ENCODE peak calls at places on chromosome 18, in ten cellular contexts. U is A673, E is tibial nerve, F is neural progenitor cell, O is upper lobe of right lung, B is aorta, V is HCT116, R is thoracic aorta, Z is sigmoid colon, P is IMR-90. L is an unnamed sample. For H3K4me1, the result is how much of the 10 kb centered on the place peaks cover.

GRCh38 chr18:48142994-48143393 is 212.5 kb upstream of the SMAD2 start:
- DNase-seq in P (no peak), F (no peak), Z (peak), V (no peak), E (no peak), R (no peak), B (no peak), O (no peak), U (no peak), L (no peak)

GRCh38 chr18:32974421-32975165 is 201.8 kb upstream of the KLHL14 start:
- DNase-seq in F (no peak), Z (no peak), B (no peak), P (no peak), U (no peak), V (no peak), O (no peak), R (no peak), E (no peak), L (no peak)

GRCh38 chr18:61545281-61546245 is 212.3 kb downstream of the CDH20 start:
- DNase-seq in V (no peak), E (no peak), U (no peak), F (no peak), R (no peak), Z (no peak), P (no peak), O (no peak), B (no peak), L (no peak)

GRCh38 chr18:26621161-26622026 is 73.0 kb upstream of the KCTD1 start:
- DNase-seq in F (peak), E (no peak), O (peak), Z (no peak), R (no peak), V (peak), P (no peak), B (no peak), U (peak), L (no peak)

GRCh38 chr18:63819780-63820179 is 44.6 kb downstream of the SERPINB7 start:
- DNase-seq in O (no peak), Z (no peak), P (no peak), B (no peak), U (no peak), V (no peak), R (no peak), F (no peak), E (no peak), L (no peak)

GRCh38 chr18:9683418-9684396 is 24.4 kb upstream of the RAB31 start:
- DNase-seq in V (peak), F (no peak), E (peak), B (peak), R (no peak), O (no peak), U (peak), Z (no peak), P (peak), L (peak)

GRCh38 chr18:79576686-79577351 is 102.8 kb upstream of the CTDP1 start:
- DNase-seq in E (no peak), U (no peak), O (peak), R (no peak), B (peak), P (peak), V (no peak), F (no peak), Z (peak), L (peak)

GRCh38 chr18:32321826-32322225 is 132.0 kb downstream of the MEP1B start:
- DNase-seq in Z (no peak), F (no peak), B (no peak), R (no peak), P (no peak), E (no peak), U (no peak), V (no peak), O (no peak), L (no peak)

GRCh38 chr18:24657461-24657860 is 197.0 kb downstream of the HRH4 start:
- DNase-seq in P (no peak), O (no peak), B (no peak), U (no peak), V (no peak), F (no peak), Z (no peak), R (no peak), E (no peak), L (no peak)

GRCh38 chr18:52288403-52289004 is 51.5 kb upstream of the DCC start:
- DNase-seq in P (no peak), R (no peak), O (peak), B (no peak), E (no peak), U (peak), Z (no peak), V (no peak), F (peak), L (no peak)

GRCh38 chr18:11607897-11608296 is 1.5 kb upstream of the SLC35G4 start:
- DNase-seq in U (no peak), E (no peak), V (no peak), B (no peak), F (peak), Z (no peak), P (no peak), O (no peak), R (no peak), L (no peak)

GRCh38 chr18:35050004-35050623 is 8.9 kb downstream of the MAPRE2 start:
- DNase-seq in P (no peak), Z (no peak), R (no peak), F (no peak), U (no peak), B (no peak), O (no peak), V (no peak), E (no peak), L (no peak)

GRCh38 chr18:74281011-74281638 is 10.6 kb downstream of the CYB5A start:
- DNase-seq in O (no peak), B (no peak), P (no peak), Z (no peak), E (no peak), V (no peak), U (no peak), F (peak), R (no peak), L (no peak)
- H3K4me1 ChIP-seq in O (half or more), B (under half), P (under half), Z (under half), E (under half), V (under half), U (under half), F (under half), R (under half), L (under half)

DNA sequence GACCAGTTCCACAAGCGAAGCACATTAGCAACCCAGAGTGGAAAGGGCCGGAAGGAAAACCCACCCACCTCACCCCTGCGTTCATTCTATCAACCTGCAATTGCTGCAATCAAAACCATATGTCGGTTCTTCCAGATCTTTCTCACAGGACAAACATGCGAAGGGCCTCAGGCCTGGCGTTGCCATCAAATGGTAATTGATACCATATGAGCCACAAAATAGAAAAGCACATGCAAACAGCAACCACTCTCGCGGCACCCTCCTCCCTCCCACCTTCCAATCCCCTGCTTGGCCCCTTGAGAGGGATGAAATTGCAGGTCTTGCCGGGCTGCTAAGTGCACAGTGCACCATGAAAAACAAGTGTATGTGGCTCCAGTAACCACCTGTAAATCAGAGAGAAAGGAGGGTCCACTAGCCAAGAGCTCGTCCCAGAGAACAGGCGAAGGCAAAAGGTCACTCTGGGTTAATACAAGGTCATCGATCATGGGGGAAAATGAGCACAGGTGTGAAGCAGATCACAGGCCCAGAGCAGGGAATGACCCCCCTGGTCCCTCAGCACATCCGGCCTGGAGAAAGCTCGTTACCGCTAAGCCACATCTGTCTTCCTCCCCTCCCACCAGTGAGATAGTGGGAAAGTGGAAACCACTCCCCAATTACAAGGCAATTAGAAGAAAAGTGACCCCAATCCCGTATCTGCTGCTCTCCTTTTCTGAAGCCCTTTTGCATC is 287.4 kb downstream of the TCF4 start:
- DNase-seq in F (no peak), O (no peak), V (no peak), U (peak), B (no peak), Z (no peak), P (peak), E (no peak), R (no peak), L (peak)
- H3K4me1 ChIP-seq in F (under half), O (under half), V (under half), U (under half), B (under half), Z (under half), P (under half), E (under half), R (under half), L (under half)

GRCh38 chr18:36481935-36482334 is 184.4 kb downstream of the FHOD3 start:
- DNase-seq in Z (no peak), V (no peak), U (no peak), E (no peak), R (no peak), P (no peak), F (peak), O (no peak), B (no peak), L (no peak)

GRCh38 chr18:36481201-36481657 is 183.7 kb downstream of the FHOD3 start:
- DNase-seq in U (no peak), O (no peak), R (no peak), B (no peak), F (peak), P (no peak), V (no peak), Z (no peak), E (no peak), L (no peak)

GRCh38 chr18:36476433-36476832 is 178.9 kb downstream of the FHOD3 start:
- DNase-seq in P (no peak), O (no peak), V (no peak), R (no peak), F (no peak), E (no peak), U (no peak), B (no peak), Z (no peak), L (no peak)

DNA sequence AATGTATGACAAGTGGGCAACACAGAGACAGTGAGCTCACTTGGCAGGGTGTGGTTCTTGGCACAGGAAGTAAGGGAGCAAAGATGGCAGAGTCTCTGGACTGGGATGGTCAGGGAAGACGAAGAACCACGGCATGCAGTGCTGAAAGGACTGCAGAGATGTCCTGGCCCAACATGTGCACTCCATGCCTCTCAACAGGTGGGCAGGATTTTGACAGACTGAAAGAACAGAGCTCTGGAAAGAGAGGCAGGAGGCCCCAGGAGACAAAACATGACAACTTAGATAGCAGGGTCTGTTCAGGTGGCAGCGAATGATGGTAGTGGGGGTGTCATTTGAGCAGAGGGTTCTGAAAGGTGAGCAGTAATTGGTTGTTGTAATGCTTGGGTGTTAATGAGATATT is 180.3 kb downstream of the FHOD3 start:
- DNase-seq in E (no peak), Z (no peak), R (no peak), F (no peak), B (no peak), P (no peak), V (no peak), O (no peak), U (no peak), L (no peak)
- H3K4me1 ChIP-seq in E (under half), Z (under half), R (under half), F (half or more), B (under half), P (under half), V (under half), O (under half), U (under half), L (under half)

GRCh38 chr18:23260932-23261590 is 125.8 kb downstream of the CABLES1 start:
- DNase-seq in B (no peak), E (no peak), O (no peak), Z (no peak), V (no peak), F (no peak), R (no peak), P (no peak), U (no peak), L (no peak)
- H3K4me1 ChIP-seq in B (under half), E (under half), O (under half), Z (under half), V (under half), F (under half), R (under half), P (under half), U (under half), L (under half)

GRCh38 chr18:49227456-49227855 is 233.0 kb downstream of the DYM start:
- DNase-seq in R (no peak), E (no peak), U (no peak), V (no peak), Z (no peak), P (no peak), O (no peak), F (no peak), B (no peak), L (no peak)
- H3K4me1 ChIP-seq in R (under half), E (under half), U (half or more), V (under half), Z (under half), P (under half), O (under half), F (under half), B (under half), L (under half)

DNA sequence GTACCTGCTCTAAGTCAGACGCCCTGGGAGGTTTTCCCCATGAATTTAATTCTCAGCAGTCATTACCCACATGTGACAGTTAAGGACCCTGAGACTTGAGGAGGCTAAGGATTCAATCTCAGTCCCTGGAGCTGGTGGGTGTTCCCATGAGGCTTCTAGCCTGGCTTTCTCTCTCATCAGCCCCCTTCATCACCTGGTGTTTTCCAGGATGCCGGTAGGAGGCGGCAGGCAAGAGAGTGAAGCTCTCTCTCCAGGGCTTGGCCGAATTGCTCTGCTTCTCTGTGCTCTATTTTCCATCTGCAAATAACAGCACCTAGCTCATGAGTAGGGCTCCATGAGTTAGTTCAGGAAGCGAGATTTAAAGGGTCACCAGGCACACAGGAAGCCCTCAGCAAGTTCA is 241.9 kb downstream of the PTPRM start:
- DNase-seq in R (no peak), V (no peak), E (no peak), O (no peak), B (no peak), Z (no peak), U (no peak), P (no peak), F (no peak), L (no peak)
- H3K4me1 ChIP-seq in R (under half), V (under half), E (under half), O (under half), B (under half), Z (under half), U (under half), P (under half), F (under half), L (under half)

GRCh38 chr18:3154214-3154613 is 65.6 kb downstream of the MYOM1 start:
- DNase-seq in F (no peak), U (no peak), O (no peak), V (no peak), Z (no peak), B (no peak), E (no peak), P (no peak), R (no peak), L (no peak)
- H3K4me1 ChIP-seq in F (under half), U (under half), O (under half), V (under half), Z (under half), B (under half), E (under half), P (under half), R (under half), L (under half)